ENCODE peak calls at places on chromosome 9, in ten cellular contexts. Q is effector CD8-positive, alpha-beta T cell; Z is CD4-positive, alpha-beta T cell; P is HT1080; A is activated naive CD4-positive, alpha-beta T cell treated with Interleukin-2 at 50 U/mL for 16 hours; S is HAP-1; V is iris pigment epithelial cell; X is mucosa of descending colon; R is fibroblast of pulmonary artery; K is stimulated activated CD8-positive, alpha-beta memory T cell treated with anti-CD3 and anti-CD28 coated beads, Interleukin-4, amount 100 ng/mL, for 1 hour. G is an unnamed sample.

GRCh38 chr9:17843236-17843635 is 264.4 kb downstream of the SH3GL2 start:
- DNase-seq in Q (no peak), Z (no peak), P (no peak), A (no peak), S (no peak), V (no peak), X (no peak), R (no peak), K (no peak), G (no peak)

GRCh38 chr9:132163876-132164603 is 2.2 kb downstream of the NTNG2 start:
- DNase-seq in Q (no peak), Z (no peak), P (no peak), A (no peak), S (no peak), V (no peak), X (no peak), R (no peak), K (no peak), G (no peak)

GRCh38 chr9:6822696-6823095 is 64.9 kb downstream of the KDM4C start:
- DNase-seq in Q (no peak), Z (no peak), P (no peak), A (no peak), S (no peak), V (no peak), X (no peak), R (no peak), K (no peak), G (no peak)

GRCh38 chr9:113634597-113635515 is 171.3 kb downstream of the RGS3 start:
- DNase-seq in Q (no peak), Z (no peak), P (peak), A (no peak), S (no peak), V (peak), X (no peak), R (no peak), K (no peak), G (peak)

GRCh38 chr9:131773911-131774379 is 34.1 kb upstream of the RAPGEF1 start:
- DNase-seq in Q (no peak), Z (no peak), P (peak), A (no peak), S (peak), V (peak), X (no peak), R (peak), K (no peak), G (peak)

GRCh38 chr9:91458905-91459304 is 35.3 kb upstream of the NFIL3 start:
- DNase-seq in Q (no peak), Z (no peak), P (no peak), A (no peak), S (no peak), V (no peak), X (no peak), R (no peak), K (no peak), G (no peak)

GRCh38 chr9:75170898-75171360 is 82.6 kb downstream of the OSTF1 start:
- DNase-seq in Q (no peak), Z (no peak), P (peak), A (no peak), S (no peak), V (peak), X (no peak), R (peak), K (no peak), G (no peak)

GRCh38 chr9:98908897-98909634 is 34.6 kb upstream of the COL15A1 start:
- DNase-seq in Q (no peak), Z (no peak), P (peak), A (no peak), S (no peak), V (peak), X (no peak), R (peak), K (no peak), G (no peak)

GRCh38 chr9:87573841-87574342 is 76.2 kb downstream of the DAPK1 start:
- DNase-seq in Q (no peak), Z (no peak), P (no peak), A (no peak), S (no peak), V (no peak), X (no peak), R (no peak), K (no peak), G (no peak)

GRCh38 chr9:125985998-125986655 is 239.0 kb downstream of the PBX3 start:
- DNase-seq in Q (no peak), Z (no peak), P (no peak), A (no peak), S (no peak), V (no peak), X (no peak), R (no peak), K (no peak), G (no peak)

GRCh38 chr9:98008764-98009163 is 25.6 kb downstream of the ANP32B start:
- DNase-seq in Q (no peak), Z (no peak), P (no peak), A (no peak), S (no peak), V (no peak), X (no peak), R (no peak), K (no peak), G (no peak)

GRCh38 chr9:34380511-34381315 is 4.0 kb upstream of the MYORG start:
- DNase-seq in Q (peak), Z (peak), P (no peak), A (peak), S (no peak), V (peak), X (peak), R (peak), K (peak), G (peak)

GRCh38 chr9:29332789-29333188 is 1759.5 kb upstream of the C9orf72 start:
- DNase-seq in Q (no peak), Z (no peak), P (peak), A (no peak), S (no peak), V (peak), X (no peak), R (peak), K (no peak), G (no peak)

GRCh38 chr9:89579741-89580395 is 24.9 kb upstream of the GADD45G start:
- DNase-seq in Q (no peak), Z (no peak), P (peak), A (no peak), S (no peak), V (no peak), X (no peak), R (no peak), K (no peak), G (no peak)

GRCh38 chr9:68780735-68781134 is 75.7 kb downstream of the PIP5K1B start:
- DNase-seq in Q (no peak), Z (no peak), P (peak), A (peak), S (no peak), V (peak), X (no peak), R (peak), K (no peak), G (no peak)

GRCh38 chr9:119556129-119556875 is 187.1 kb upstream of the BRINP1 start:
- DNase-seq in Q (no peak), Z (peak), P (peak), A (peak), S (peak), V (peak), X (peak), R (peak), K (peak), G (peak)

GRCh38 chr9:87958591-87958990 is 15.7 kb downstream of the CDK20 start:
- DNase-seq in Q (no peak), Z (no peak), P (no peak), A (no peak), S (no peak), V (no peak), X (no peak), R (no peak), K (no peak), G (no peak)

GRCh38 chr9:130196643-130197042 is 24.4 kb downstream of the NCS1 start:
- DNase-seq in Q (no peak), Z (no peak), P (no peak), A (no peak), S (no peak), V (no peak), X (no peak), R (no peak), K (no peak), G (peak)

GRCh38 chr9:126534431-126535186 is 79.1 kb upstream of the LMX1B start:
- DNase-seq in Q (no peak), Z (no peak), P (no peak), A (no peak), S (no peak), V (no peak), X (no peak), R (no peak), K (no peak), G (no peak)

GRCh38 chr9:78121488-78121887 is 89.9 kb upstream of the GNAQ start:
- DNase-seq in Q (peak), Z (peak), P (peak), A (peak), S (peak), V (peak), X (peak), R (peak), K (peak), G (peak)

GRCh38 chr9:68685770-68686169 is 19.3 kb upstream of the PIP5K1B start:
- DNase-seq in Q (no peak), Z (no peak), P (peak), A (no peak), S (peak), V (no peak), X (no peak), R (no peak), K (no peak), G (peak)

GRCh38 chr9:89635007-89635742 is 30.4 kb downstream of the GADD45G start:
- DNase-seq in Q (no peak), Z (no peak), P (peak), A (no peak), S (no peak), V (peak), X (no peak), R (peak), K (no peak), G (peak)

GRCh38 chr9:134382733-134383132 is 56.5 kb downstream of the RXRA start:
- DNase-seq in Q (no peak), Z (no peak), P (no peak), A (no peak), S (no peak), V (no peak), X (peak), R (no peak), K (no peak), G (peak)

GRCh38 chr9:19998823-19999455 is 210.1 kb upstream of the SLC24A2 start:
- DNase-seq in Q (no peak), Z (no peak), P (no peak), A (no peak), S (no peak), V (peak), X (no peak), R (no peak), K (no peak), G (no peak)

G was measured in body of pancreas.